ENCODE peak calls at places on chromosomes 7 and 10, in nine cellular contexts. G is transverse colon, A is Panc1, L is stomach, T is GM23338, W is spleen, J is breast epithelium, I is SK-N-SH, N is HepG2. M is an unnamed sample.

GRCh38 chr10:78436223-78436575 is 402.5 kb downstream of the RPS24 start:
- DNase-seq in G (no peak), A (no peak), L (no peak), T (no peak), W (no peak), J (no peak), I (peak; percentile 54), N (no peak), M (no peak)

GRCh38 chr7:143408686-143409551 is at the start of gene EPHA1:
- DNase-seq in G (peak; percentile 75), A (no peak), L (peak; percentile 78), T (peak; percentile 97), W (no peak), J (no peak), I (no peak), N (no peak), M (no peak)

GRCh38 chr7:77800158-77800557 is 1.6 kb downstream of the PHTF2 start:
- DNase-seq in G (no peak), A (no peak), L (no peak), T (no peak), W (no peak), J (no peak), I (no peak), N (no peak), M (peak; percentile 48)

GRCh38 chr7:134637934-134638719 is 8.5 kb upstream of the BPGM start:
- DNase-seq in G (no peak), A (no peak), L (no peak), T (no peak), W (no peak), J (no peak), I (no peak), N (no peak), M (no peak)

GRCh38 chr7:12609556-12609955 is 39.0 kb downstream of the SCIN start:
- DNase-seq in G (no peak), A (no peak), L (no peak), T (no peak), W (no peak), J (no peak), I (no peak), N (no peak), M (no peak)

GRCh38 chr7:82623812-82624211 is 180.2 kb upstream of the CACNA2D1 start:
- DNase-seq in G (no peak), A (no peak), L (no peak), T (no peak), W (no peak), J (no peak), I (no peak), N (no peak), M (no peak)

GRCh38 chr10:69645296-69645665 is 15.2 kb downstream of the FAM241B start:
- DNase-seq in G (no peak), A (no peak), L (no peak), T (peak; percentile 43), W (peak; percentile 44), J (no peak), I (no peak), N (no peak), M (no peak)

GRCh38 chr7:42621543-42622219 is 290.2 kb downstream of the C7orf25 start:
- DNase-seq in G (no peak), A (no peak), L (no peak), T (no peak), W (no peak), J (no peak), I (no peak), N (no peak), M (no peak)

GRCh38 chr7:129134356-129134972 is 10.0 kb upstream of the TSPAN33 start:
- DNase-seq in G (no peak), A (no peak), L (no peak), T (no peak), W (no peak), J (no peak), I (no peak), N (no peak), M (no peak)

GRCh38 chr10:6583447-6583846 is 3.4 kb upstream of the PRKCQ start:
- DNase-seq in G (no peak), A (no peak), L (no peak), T (no peak), W (no peak), J (no peak), I (no peak), N (no peak), M (no peak)

GRCh38 chr10:91032614-91033248 is 111.8 kb upstream of the ANKRD1 start:
- DNase-seq in G (peak; percentile 14), A (no peak), L (no peak), T (no peak), W (no peak), J (no peak), I (no peak), N (no peak), M (no peak)

GRCh38 chr10:91034042-91034441 is 113.2 kb upstream of the ANKRD1 start:
- DNase-seq in G (no peak), A (no peak), L (no peak), T (no peak), W (no peak), J (no peak), I (peak; percentile 28), N (no peak), M (no peak)

GRCh38 chr10:91035650-91036292 is 114.9 kb upstream of the ANKRD1 start:
- DNase-seq in G (no peak), A (no peak), L (no peak), T (no peak), W (no peak), J (no peak), I (no peak), N (no peak), M (no peak)

GRCh38 chr10:91033536-91033935 is 112.6 kb upstream of the ANKRD1 start:
- DNase-seq in G (no peak), A (no peak), L (no peak), T (no peak), W (no peak), J (no peak), I (peak; percentile 56), N (no peak), M (no peak)

GRCh38 chr10:91034494-91035157 is 113.7 kb upstream of the ANKRD1 start:
- DNase-seq in G (peak; percentile 37), A (no peak), L (peak; percentile 33), T (peak; percentile 50), W (no peak), J (peak; percentile 55), I (no peak), N (peak; percentile 9), M (no peak)
- TF ChIP-seq POLR2AphosphoS5 in G (no peak), A (no peak), L (peak; percentile 20), T (no peak), W (peak; percentile 22), J (no peak), I (no peak), N (no peak), M (no peak)

DNA sequence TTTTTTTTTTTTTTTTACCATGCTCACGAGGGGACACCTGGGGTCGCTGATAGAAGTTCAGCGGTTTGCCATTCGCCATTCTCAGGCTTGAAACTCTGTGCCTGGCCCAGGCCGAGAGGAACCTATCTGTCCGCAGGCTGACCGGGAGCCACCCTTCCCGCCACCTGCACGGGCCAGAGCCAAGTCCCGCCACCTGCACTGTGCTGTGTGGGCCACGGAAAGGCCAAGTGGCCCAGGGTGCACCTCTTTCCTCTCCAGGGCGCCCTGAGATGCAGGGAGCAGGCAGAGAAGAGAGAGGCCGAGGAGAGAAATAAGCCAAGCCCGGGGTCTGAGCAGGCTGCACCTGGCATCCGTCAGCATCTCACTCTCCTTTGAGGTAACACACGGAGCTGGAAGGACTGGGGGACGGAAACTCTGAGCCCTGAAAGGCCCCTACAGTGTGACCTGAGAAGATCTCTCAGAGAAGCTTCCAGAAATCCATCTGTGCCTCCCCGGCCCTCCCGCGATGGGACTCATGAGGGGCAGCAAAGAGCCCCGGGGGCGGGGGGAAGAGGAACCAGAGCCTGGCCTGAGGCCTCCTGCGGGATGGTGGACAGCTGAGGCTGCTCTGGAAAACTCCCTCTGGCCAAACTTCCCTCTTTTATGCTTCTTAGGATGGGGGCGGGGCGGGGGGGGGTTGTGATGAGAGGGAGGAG is 46.6 kb downstream of the PRKAG2 start:
- DNase-seq in G (no peak), A (no peak), L (no peak), T (no peak), W (no peak), J (no peak), I (no peak), N (no peak), M (no peak)
- TF ChIP-seq POLR2AphosphoS5 in G (no peak), A (no peak), L (no peak), T (no peak), W (no peak), J (no peak), I (no peak), N (no peak), M (no peak)

DNA sequence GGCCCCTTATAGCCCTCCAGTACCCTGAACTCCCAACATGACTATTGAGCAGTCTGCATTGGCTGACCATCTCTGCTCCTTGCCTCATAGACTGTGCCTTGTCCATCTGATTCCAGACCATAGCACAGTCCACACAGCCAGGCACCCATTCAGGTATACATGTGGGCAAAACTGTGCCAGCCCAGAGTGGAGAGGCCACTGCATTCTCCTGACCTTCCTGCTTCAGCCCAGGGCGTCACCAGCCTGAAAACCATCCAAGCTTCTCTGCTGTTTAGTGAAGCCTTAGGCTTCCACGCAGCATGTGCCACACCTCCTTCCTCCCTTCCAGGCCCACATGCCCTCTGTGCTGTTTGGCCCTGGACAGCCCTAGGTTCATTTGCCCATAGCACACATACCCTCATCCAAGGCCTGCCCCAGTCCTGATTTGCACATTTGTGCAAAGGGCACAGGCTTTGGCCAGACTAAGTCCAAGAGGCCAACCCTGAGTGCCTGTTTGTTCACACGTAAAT is 10.5 kb downstream of the DDX56 start:
- DNase-seq in G (no peak), A (no peak), L (no peak), T (no peak), W (peak; percentile 64), J (no peak), I (no peak), N (no peak), M (no peak)
- TF ChIP-seq POLR2AphosphoS5 in G (no peak), A (peak; percentile 31), L (no peak), T (peak; percentile 22), W (peak; percentile 31), J (no peak), I (peak; percentile 14), N (peak; percentile 40), M (peak; percentile 33)

GRCh38 chr7:108808556-108808955 is 238.9 kb downstream of the DNAJB9 start:
- DNase-seq in G (no peak), A (no peak), L (no peak), T (no peak), W (no peak), J (no peak), I (no peak), N (no peak), M (no peak)

GRCh38 chr7:108813247-108814014 is 243.8 kb downstream of the DNAJB9 start:
- DNase-seq in G (no peak), A (no peak), L (no peak), T (peak; percentile 49), W (no peak), J (no peak), I (no peak), N (no peak), M (no peak)

GRCh38 chr7:108805808-108806397 is 236.2 kb downstream of the DNAJB9 start:
- DNase-seq in G (no peak), A (no peak), L (no peak), T (peak; percentile 74), W (no peak), J (no peak), I (peak; percentile 25), N (peak; percentile 5), M (no peak)

DNA sequence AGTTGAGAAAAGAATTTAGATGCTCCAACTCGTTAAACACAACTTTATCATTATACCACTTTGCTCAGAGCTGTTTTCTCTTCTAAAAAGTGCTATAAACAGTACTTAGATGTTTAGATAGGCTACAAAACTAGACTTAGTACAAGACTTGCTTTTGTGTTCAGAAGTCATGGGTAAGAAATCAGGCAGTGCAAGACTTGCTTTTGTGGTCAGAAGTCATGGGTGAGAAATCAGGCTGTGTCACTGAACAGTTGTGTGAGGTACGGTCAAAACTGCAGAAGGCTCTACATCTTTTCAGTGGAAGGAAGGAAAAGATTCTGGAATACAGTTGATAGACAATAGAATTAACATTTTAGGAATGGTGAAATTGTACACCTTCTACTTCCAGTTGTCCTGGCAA is 239.7 kb downstream of the DNAJB9 start:
- DNase-seq in G (no peak), A (no peak), L (no peak), T (no peak), W (no peak), J (no peak), I (no peak), N (no peak), M (no peak)
- TF ChIP-seq POLR2AphosphoS5 in G (no peak), A (no peak), L (no peak), T (no peak), W (no peak), J (no peak), I (no peak), N (no peak), M (no peak)

M was measured in GM12878.